ENCODE peak calls at places on chromosomes 11 and 22, in eight cellular contexts. I, E, R, V, A, Q, G and K are unnamed samples.

GRCh38 chr11:119706029-119706428 is 23.0 kb downstream of the NECTIN1 start:
- DNase-seq in R (peak), Q (no peak), A (no peak), G (peak), I (no peak), E (no peak), V (no peak), K (no peak)

GRCh38 chr11:1925373-1926155 is 6.1 kb downstream of the TNNT3 start:
- DNase-seq in G (no peak), Q (no peak), V (no peak), I (no peak), E (no peak), A (no peak), R (no peak), K (no peak)

GRCh38 chr11:119797736-119798135 is 68.7 kb upstream of the NECTIN1 start:
- DNase-seq in E (no peak), Q (no peak), A (no peak), V (no peak), G (no peak), I (no peak), R (no peak), K (no peak)

GRCh38 chr11:27174672-27175210 is 134.1 kb downstream of the BBOX1 start:
- DNase-seq in Q (no peak), E (no peak), G (no peak), I (no peak), R (no peak), V (no peak), A (no peak), K (no peak)

GRCh38 chr11:20672575-20672974 is 3.2 kb downstream of the NELL1 start:
- DNase-seq in G (peak), A (no peak), R (peak), E (no peak), I (no peak), V (no peak), Q (no peak), K (no peak)

GRCh38 chr11:32088117-32088941 is 2.5 kb upstream of the RCN1 start:
- DNase-seq in V (no peak), E (peak), A (peak), G (peak), I (peak), R (peak), Q (peak), K (peak)

GRCh38 chr11:597166-597725 is 18.5 kb downstream of the IRF7 start:
- DNase-seq in G (no peak), A (no peak), R (no peak), E (no peak), I (no peak), Q (no peak), V (no peak), K (no peak)

GRCh38 chr11:124760806-124761205 is 1.3 kb downstream of the ESAM start:
- DNase-seq in I (no peak), Q (no peak), R (no peak), G (no peak), A (no peak), E (no peak), V (no peak), K (no peak)

GRCh38 chr11:1749787-1750351 is 526 bp downstream of the IFITM10 start:
- DNase-seq in V (no peak), G (no peak), E (no peak), I (no peak), A (no peak), Q (no peak), R (no peak), K (no peak)

GRCh38 chr22:27636716-27637503 is 164.6 kb downstream of the MN1 start:
- DNase-seq in Q (peak), A (no peak), E (peak), I (no peak), G (no peak), R (no peak), V (no peak), K (peak)

GRCh38 chr11:115391162-115391561 is 113.1 kb downstream of the CADM1 start:
- DNase-seq in Q (no peak), E (peak), R (no peak), I (no peak), V (no peak), A (no peak), G (no peak), K (no peak)

GRCh38 chr11:77151804-77152513 is 23.9 kb downstream of the MYO7A start:
- DNase-seq in R (peak), G (peak), Q (peak), E (no peak), A (no peak), I (no peak), V (peak), K (no peak)

GRCh38 chr11:95289378-95289777 is 58.4 kb upstream of the SESN3 start:
- DNase-seq in R (no peak), G (no peak), E (no peak), Q (no peak), I (no peak), V (no peak), A (no peak), K (no peak)

GRCh38 chr22:41638124-41638523 is 17.0 kb downstream of the XRCC6 start:
- DNase-seq in R (no peak), I (no peak), G (no peak), Q (no peak), V (no peak), A (no peak), E (no peak), K (no peak)

GRCh38 chr22:37199839-37200161 is 11.8 kb upstream of the C1QTNF6 start:
- DNase-seq in Q (no peak), G (no peak), I (no peak), R (no peak), V (no peak), E (no peak), A (no peak), K (no peak)

GRCh38 chr22:26546282-26546681 is 34.0 kb upstream of the TFIP11 start:
- DNase-seq in R (no peak), G (peak), A (no peak), Q (peak), V (peak), E (no peak), I (no peak), K (peak)

GRCh38 chr11:11251394-11251970 is 101.6 kb downstream of the CSNK2A3 start:
- DNase-seq in I (no peak), V (no peak), Q (no peak), R (no peak), A (no peak), G (no peak), E (no peak), K (no peak)

GRCh38 chr22:24402460-24403192 is 24.8 kb upstream of the ADORA2A start:
- DNase-seq in G (peak), I (peak), A (no peak), E (peak), V (no peak), R (no peak), Q (peak), K (peak)

GRCh38 chr11:66883021-66883968 is 26.4 kb downstream of the LRFN4 start:
- DNase-seq in G (peak), Q (peak), I (no peak), E (peak), R (peak), V (peak), A (no peak), K (no peak)

GRCh38 chr11:73185680-73186293 is 32.3 kb upstream of the P2RY2 start:
- DNase-seq in G (no peak), I (no peak), A (no peak), R (no peak), Q (no peak), E (no peak), V (no peak), K (no peak)

GRCh38 chr11:25938952-25939351 is 393.0 kb upstream of the ANO3 start:
- DNase-seq in A (no peak), Q (no peak), I (no peak), E (no peak), G (no peak), R (no peak), V (no peak), K (no peak)

GRCh38 chr11:122748968-122749687 is 89.2 kb upstream of the CRTAM start:
- DNase-seq in V (peak), I (no peak), G (no peak), R (no peak), E (peak), A (no peak), Q (no peak), K (no peak)

GRCh38 chr22:25928038-25928437 is 186.1 kb downstream of the MYO18B start:
- DNase-seq in E (no peak), G (peak), Q (no peak), V (no peak), R (peak), A (no peak), I (no peak), K (no peak)

GRCh38 chr11:68735125-68735524 is 16.2 kb downstream of the TESMIN start:
- DNase-seq in G (no peak), Q (no peak), V (no peak), I (no peak), A (no peak), R (no peak), E (no peak), K (no peak)

GRCh38 chr11:118911880-118912741 is 13.6 kb downstream of the BCL9L start:
- DNase-seq in V (no peak), Q (peak), I (no peak), A (peak), G (peak), E (no peak), R (peak), K (peak)

GRCh38 chr22:20206709-20207215 is 55.9 kb upstream of the CCDC188 start:
- DNase-seq in I (no peak), G (no peak), E (no peak), Q (peak), R (no peak), A (no peak), V (no peak), K (no peak)

GRCh38 chr11:129013737-129014475 is 71.2 kb upstream of the TP53AIP1 start:
- DNase-seq in A (no peak), V (no peak), I (no peak), Q (no peak), G (no peak), E (no peak), R (no peak), K (no peak)